ENCODE peak calls at places on chromosome 11, in five cellular contexts. U is HS-27A; J is sciatic nerve; P is CD8-positive, alpha-beta memory T cell; L is mammary epithelial cell. R is an unnamed sample.

GRCh38 chr11:128171496-128171895 is 415.9 kb downstream of the ETS1 start:
- DNase-seq in U (no peak), J (no peak), P (no peak), L (peak), R (no peak)

GRCh38 chr11:126231725-126232459 is 20.3 kb downstream of the FAM118B start:
- DNase-seq in U (no peak), J (no peak), P (no peak), L (no peak), R (no peak)

GRCh38 chr11:55501014-55501413 is 53.3 kb upstream of the OR4C15 start:
- DNase-seq in U (no peak), J (no peak), P (no peak), L (no peak), R (no peak)

GRCh38 chr11:60872952-60873524 is 5.7 kb downstream of the ZP1 start:
- DNase-seq in U (no peak), J (no peak), P (no peak), L (no peak), R (no peak)

GRCh38 chr11:62144641-62145255 is 20.9 kb downstream of the INCENP start:
- DNase-seq in U (no peak), J (no peak), P (no peak), L (no peak), R (peak)

GRCh38 chr11:12853325-12853651 is 155.8 kb upstream of the RASSF10 start:
- DNase-seq in U (no peak), J (no peak), P (no peak), L (no peak), R (no peak)

GRCh38 chr11:22792497-22792896 is 37.1 kb downstream of the SVIP start:
- DNase-seq in U (no peak), J (no peak), P (no peak), L (peak), R (no peak)

GRCh38 chr11:35362571-35362980 is 56.8 kb downstream of the SLC1A2 start:
- DNase-seq in U (no peak), J (no peak), P (no peak), L (no peak), R (no peak)

GRCh38 chr11:14443642-14444041 is 56.0 kb downstream of the COPB1 start:
- DNase-seq in U (no peak), J (no peak), P (no peak), L (peak), R (no peak)

GRCh38 chr11:69007978-69008381 is 5.1 kb downstream of the MRGPRF start:
- DNase-seq in U (no peak), J (peak), P (no peak), L (no peak), R (no peak)

GRCh38 chr11:34373727-34374126 is 15.9 kb upstream of the ABTB2 start:
- DNase-seq in U (no peak), J (no peak), P (no peak), L (no peak), R (no peak)

GRCh38 chr11:9313648-9314290 is 624 bp downstream of the TMEM41B start:
- DNase-seq in U (no peak), J (no peak), P (no peak), L (peak), R (no peak)

GRCh38 chr11:128715691-128716153 is 21.9 kb downstream of the FLI1 start:
- DNase-seq in U (no peak), J (no peak), P (no peak), L (peak), R (no peak)

GRCh38 chr11:35292290-35292689 is 127.1 kb downstream of the SLC1A2 start:
- DNase-seq in U (no peak), J (no peak), P (peak), L (no peak), R (no peak)

GRCh38 chr11:45079943-45080719 is 66.3 kb upstream of the PRDM11 start:
- DNase-seq in U (no peak), J (no peak), P (peak), L (no peak), R (no peak)

GRCh38 chr11:61254403-61255025 is 13.5 kb downstream of the PGA5 start:
- DNase-seq in U (no peak), J (peak), P (peak), L (peak), R (no peak)

GRCh38 chr11:34773826-34774225 is 142.4 kb downstream of the APIP start:
- DNase-seq in U (no peak), J (no peak), P (no peak), L (no peak), R (no peak)

GRCh38 chr11:76846441-76846840 is 14.3 kb upstream of the ACER3 start:
- DNase-seq in U (no peak), J (no peak), P (no peak), L (no peak), R (no peak)

GRCh38 chr11:9535189-9535781 is 38.2 kb upstream of the WEE1 start:
- DNase-seq in U (peak), J (peak), P (peak), L (peak), R (peak)

GRCh38 chr11:131042711-131043110 is 126.4 kb upstream of the SNX19 start:
- DNase-seq in U (no peak), J (no peak), P (no peak), L (no peak), R (no peak)

GRCh38 chr11:123479048-123479837 is 49.2 kb downstream of the GRAMD1B start:
- DNase-seq in U (no peak), J (no peak), P (no peak), L (no peak), R (no peak)

GRCh38 chr11:102413497-102413896 is 39.1 kb downstream of the TMEM123 start:
- DNase-seq in U (no peak), J (no peak), P (peak), L (no peak), R (no peak)

GRCh38 chr11:134041791-134042696 is 26.8 kb upstream of the JAM3 start:
- DNase-seq in U (no peak), J (no peak), P (no peak), L (no peak), R (no peak)

R was measured in coronary artery.